ENCODE peak calls at places on chromosomes 11 and 22, in four cellular contexts. One of them, this sample, is unnamed.
A peak's percentile ranks its signal among the peaks of the same experiment; 100 is the strongest.

GRCh38 chr11:28701760-28702449 is 593.7 kb downstream of the METTL15 start:
- DNase-seq in HepG2: no peak
- DNase-seq in K562: no peak
- DNase-seq in H1: no peak
- DNase-seq in this sample: peak; percentile 85

GRCh38 chr11:69702769-69703510 is 882 bp downstream of the FGF19 start:
- DNase-seq in K562: no peak
- DNase-seq in H1: no peak
- DNase-seq in HepG2: no peak
- DNase-seq in this sample: no peak

GRCh38 chr22:30968015-30968923 is at the start of gene MORC2:
- DNase-seq in H1: no peak
- DNase-seq in K562: peak; percentile 85
- DNase-seq in HepG2: peak; percentile 58
- DNase-seq in this sample: peak; percentile 27

GRCh38 chr11:134145715-134146114 is 76.8 kb downstream of the JAM3 start:
- DNase-seq in K562: no peak
- DNase-seq in H1: no peak
- DNase-seq in HepG2: no peak
- DNase-seq in this sample: no peak

GRCh38 chr11:45473491-45473890 is 187.3 kb upstream of the SYT13 start:
- DNase-seq in HepG2: no peak
- DNase-seq in K562: no peak
- DNase-seq in H1: no peak
- DNase-seq in this sample: no peak

GRCh38 chr11:87290304-87290922 is 252.7 kb downstream of the TMEM135 start:
- DNase-seq in HepG2: peak; percentile 59
- DNase-seq in H1: no peak
- DNase-seq in K562: peak; percentile 72
- DNase-seq in this sample: peak; percentile 59

GRCh38 chr11:22346283-22346682 is 8.1 kb downstream of the SLC17A6 start:
- DNase-seq in H1: no peak
- DNase-seq in K562: no peak
- DNase-seq in HepG2: no peak
- DNase-seq in this sample: no peak

GRCh38 chr11:1762537-1763302 is 1.0 kb downstream of the CTSD start:
- DNase-seq in HepG2: peak; percentile 83
- DNase-seq in K562: peak; percentile 83
- DNase-seq in H1: no peak
- DNase-seq in this sample: peak; percentile 54

GRCh38 chr11:61602775-61603569 is 22.1 kb upstream of the SYT7 start:
- DNase-seq in HepG2: no peak
- DNase-seq in K562: peak; percentile 70
- DNase-seq in H1: no peak
- DNase-seq in this sample: no peak

GRCh38 chr11:114293201-114293711 is 2.9 kb upstream of the NNMT start:
- DNase-seq in K562: no peak
- DNase-seq in H1: no peak
- DNase-seq in HepG2: no peak
- DNase-seq in this sample: no peak

GRCh38 chr11:27464155-27464759 is 8.3 kb downstream of the LGR4 start:
- DNase-seq in HepG2: no peak
- DNase-seq in H1: no peak
- DNase-seq in K562: peak; percentile 13
- DNase-seq in this sample: no peak

GRCh38 chr11:75938543-75938942 is 123.5 kb downstream of the UVRAG start:
- DNase-seq in H1: no peak
- DNase-seq in K562: no peak
- DNase-seq in HepG2: no peak
- DNase-seq in this sample: no peak

GRCh38 chr11:62804310-62805043 is 763 bp downstream of the NXF1 start:
- DNase-seq in K562: peak; percentile 19
- DNase-seq in H1: no peak
- DNase-seq in HepG2: no peak
- DNase-seq in this sample: no peak

GRCh38 chr11:61869636-61870428 is 21.5 kb downstream of the FADS3 start:
- DNase-seq in K562: peak; percentile 94
- DNase-seq in H1: no peak
- DNase-seq in HepG2: no peak
- DNase-seq in this sample: no peak

GRCh38 chr22:27110985-27111451 is 453.6 kb downstream of the MIAT start:
- DNase-seq in H1: no peak
- DNase-seq in K562: no peak
- DNase-seq in HepG2: peak; percentile 49
- DNase-seq in this sample: peak; percentile 78

GRCh38 chr11:43852057-43852636 is 28.5 kb upstream of the ALKBH3 start:
- DNase-seq in HepG2: peak; percentile 48
- DNase-seq in H1: peak; percentile 34
- DNase-seq in K562: peak; percentile 76
- DNase-seq in this sample: peak; percentile 79

GRCh38 chr11:104907521-104908185 is 9.4 kb upstream of the CASP12 start:
- DNase-seq in K562: no peak
- DNase-seq in H1: no peak
- DNase-seq in HepG2: no peak
- DNase-seq in this sample: no peak

GRCh38 chr11:2797741-2798361 is 87.7 kb downstream of the CDKN1C start:
- DNase-seq in K562: no peak
- DNase-seq in H1: no peak
- DNase-seq in HepG2: no peak
- DNase-seq in this sample: no peak

GRCh38 chr11:73204711-73205121 is 13.4 kb upstream of the P2RY2 start:
- DNase-seq in K562: no peak
- DNase-seq in HepG2: no peak
- DNase-seq in H1: no peak
- DNase-seq in this sample: no peak

GRCh38 chr11:27469333-27469680 is 3.3 kb downstream of the LGR4 start:
- DNase-seq in HepG2: no peak
- DNase-seq in K562: no peak
- DNase-seq in H1: no peak
- DNase-seq in this sample: no peak

GRCh38 chr22:17366830-17367229 is 2.4 kb upstream of the CECR2 start:
- DNase-seq in K562: peak; percentile 62
- DNase-seq in HepG2: no peak
- DNase-seq in H1: no peak
- DNase-seq in this sample: peak; percentile 30
- TF ChIP-seq RNF2 in K562: no peak
- TF ChIP-seq RNF2 in HepG2: no peak
- TF ChIP-seq RNF2 in H1: no peak
- TF ChIP-seq RNF2 in this sample: no peak

GRCh38 chr11:117750357-117750756 is 46.7 kb downstream of the DSCAML1 start:
- DNase-seq in H1: no peak
- DNase-seq in K562: no peak
- DNase-seq in HepG2: no peak
- DNase-seq in this sample: no peak

GRCh38 chr11:117749541-117749910 is 47.5 kb downstream of the DSCAML1 start:
- DNase-seq in K562: no peak
- DNase-seq in H1: no peak
- DNase-seq in HepG2: no peak
- DNase-seq in this sample: no peak

GRCh38 chr11:117748771-117749540 is 48.1 kb downstream of the DSCAML1 start:
- DNase-seq in HepG2: peak; percentile 89
- DNase-seq in H1: no peak
- DNase-seq in K562: no peak
- DNase-seq in this sample: no peak

GRCh38 chr11:117752721-117753237 is 44.2 kb downstream of the DSCAML1 start:
- DNase-seq in K562: no peak
- DNase-seq in HepG2: no peak
- DNase-seq in H1: no peak
- DNase-seq in this sample: no peak

GRCh38 chr11:117750916-117751773 is 45.9 kb downstream of the DSCAML1 start:
- DNase-seq in H1: no peak
- DNase-seq in HepG2: no peak
- DNase-seq in K562: no peak
- DNase-seq in this sample: no peak
- TF ChIP-seq EP300 in H1: no peak
- TF ChIP-seq EP300 in HepG2: no peak
- TF ChIP-seq EP300 in K562: no peak
- TF ChIP-seq EP300 in this sample: no peak

DNA sequence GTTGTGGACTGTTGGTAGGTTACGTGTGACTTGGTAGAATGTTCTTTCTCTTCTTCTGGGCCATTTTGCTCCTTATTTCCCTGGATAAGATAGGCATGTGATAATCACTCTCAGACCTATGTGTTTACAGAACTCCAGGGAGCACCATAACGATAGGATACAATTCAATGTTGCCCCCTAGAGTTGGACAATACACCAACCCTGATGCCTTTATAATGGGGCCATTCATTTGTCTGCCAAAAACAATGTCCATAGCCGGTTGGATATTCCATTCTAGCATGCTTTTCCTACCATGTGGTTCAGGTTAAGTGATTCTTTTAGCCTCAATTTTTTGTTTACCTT is 60.5 kb downstream of the APIP start:
- DNase-seq in HepG2: no peak
- DNase-seq in H1: no peak
- DNase-seq in K562: peak; percentile 36
- DNase-seq in this sample: no peak
- TF ChIP-seq HDAC2 in HepG2: no peak
- TF ChIP-seq HDAC2 in H1: no peak
- TF ChIP-seq HDAC2 in K562: no peak
- TF ChIP-seq HDAC2 in this sample: no peak

GRCh38 chr11:119084663-119085522 is at the start of gene HMBS:
- DNase-seq in K562: peak; percentile 98
- DNase-seq in H1: peak; percentile 75
- DNase-seq in HepG2: peak; percentile 92
- DNase-seq in this sample: peak; percentile 92
- TF ChIP-seq RNF2 in K562: no peak
- TF ChIP-seq RNF2 in H1: no peak
- TF ChIP-seq RNF2 in HepG2: peak; percentile 33
- TF ChIP-seq RNF2 in this sample: no peak

GRCh38 chr22:19663821-19664325 is 50.4 kb upstream of the SEPTIN5 start:
- DNase-seq in K562: peak; percentile 65
- DNase-seq in HepG2: no peak
- DNase-seq in H1: no peak
- DNase-seq in this sample: no peak
- TF ChIP-seq EP300 in K562: no peak
- TF ChIP-seq EP300 in HepG2: no peak
- TF ChIP-seq EP300 in H1: no peak
- TF ChIP-seq EP300 in this sample: no peak

GRCh38 chr11:92685049-92685448 is 284.4 kb upstream of the MTNR1B start:
- DNase-seq in HepG2: no peak
- DNase-seq in K562: no peak
- DNase-seq in H1: no peak
- DNase-seq in this sample: no peak
- TF ChIP-seq HDAC2 in HepG2: no peak
- TF ChIP-seq HDAC2 in K562: no peak
- TF ChIP-seq HDAC2 in H1: no peak
- TF ChIP-seq HDAC2 in this sample: no peak

DNA sequence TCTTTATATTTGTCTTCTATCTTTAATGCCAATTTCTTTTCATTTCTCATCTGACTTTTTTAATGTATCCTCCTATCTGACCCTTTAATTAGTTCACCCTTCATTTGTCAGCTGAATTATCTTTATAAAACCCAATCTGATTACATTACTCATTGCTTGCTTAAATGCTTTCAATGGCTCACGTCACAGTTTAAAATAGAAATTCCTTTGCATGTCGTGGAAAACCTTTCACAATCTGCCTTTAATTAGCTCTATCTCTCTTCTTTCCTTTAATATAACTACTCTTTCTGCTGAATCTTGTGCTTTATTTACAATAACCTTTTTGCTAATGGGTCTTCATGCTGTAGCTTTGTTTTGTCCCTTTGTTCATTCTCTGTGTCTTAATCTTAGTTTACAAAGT is 125.7 kb downstream of the DYNC2H1 start:
- DNase-seq in K562: no peak
- DNase-seq in HepG2: no peak
- DNase-seq in H1: no peak
- DNase-seq in this sample: no peak
- TF ChIP-seq RNF2 in K562: no peak
- TF ChIP-seq RNF2 in HepG2: no peak
- TF ChIP-seq RNF2 in H1: no peak
- TF ChIP-seq RNF2 in this sample: no peak

DNA sequence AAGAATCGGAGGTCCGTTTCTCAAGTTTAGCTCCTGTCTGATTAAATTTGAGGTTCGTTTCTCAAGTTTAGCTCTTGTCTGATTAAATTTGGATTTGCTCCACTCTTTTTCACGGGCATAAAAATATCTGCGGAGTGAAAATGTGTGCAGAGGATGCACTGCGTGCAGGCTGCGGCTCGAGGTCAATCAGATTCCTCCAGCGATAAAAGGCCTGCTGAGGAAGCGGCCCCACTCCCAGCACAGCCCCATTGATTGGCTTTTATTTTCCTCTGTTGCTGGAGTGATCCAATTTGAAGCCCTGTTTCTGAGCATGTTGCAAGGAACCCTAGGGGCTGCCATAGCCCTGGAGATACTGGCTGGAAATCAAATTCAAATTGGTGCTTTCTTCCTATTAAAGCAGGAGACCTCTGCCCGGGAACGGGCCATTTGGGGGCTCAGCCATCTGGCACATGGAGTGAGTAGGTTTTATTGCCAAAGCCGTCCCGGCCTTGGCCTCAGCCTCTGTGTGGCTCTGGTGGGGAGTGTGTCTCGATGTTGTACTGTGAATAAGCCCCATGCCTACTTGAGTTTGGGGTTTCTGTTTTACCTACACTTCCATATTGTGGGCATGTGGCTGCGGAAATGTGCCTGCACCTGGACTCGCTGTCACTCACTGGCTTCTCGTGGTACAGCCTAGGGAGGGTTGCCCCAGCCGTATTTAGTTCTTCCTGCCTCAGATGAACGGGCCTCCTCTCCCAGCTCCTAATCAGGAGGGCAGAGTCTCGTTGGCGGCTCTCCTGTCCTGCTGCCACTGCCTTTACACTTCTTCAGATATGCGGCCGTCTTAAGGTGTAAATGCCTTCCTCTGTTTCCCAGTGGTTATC is 25.5 kb downstream of the PARVB start:
- DNase-seq in HepG2: no peak
- DNase-seq in K562: no peak
- DNase-seq in H1: no peak
- DNase-seq in this sample: no peak
- TF ChIP-seq EP300 in HepG2: no peak
- TF ChIP-seq EP300 in K562: no peak
- TF ChIP-seq EP300 in H1: no peak
- TF ChIP-seq EP300 in this sample: no peak

DNA sequence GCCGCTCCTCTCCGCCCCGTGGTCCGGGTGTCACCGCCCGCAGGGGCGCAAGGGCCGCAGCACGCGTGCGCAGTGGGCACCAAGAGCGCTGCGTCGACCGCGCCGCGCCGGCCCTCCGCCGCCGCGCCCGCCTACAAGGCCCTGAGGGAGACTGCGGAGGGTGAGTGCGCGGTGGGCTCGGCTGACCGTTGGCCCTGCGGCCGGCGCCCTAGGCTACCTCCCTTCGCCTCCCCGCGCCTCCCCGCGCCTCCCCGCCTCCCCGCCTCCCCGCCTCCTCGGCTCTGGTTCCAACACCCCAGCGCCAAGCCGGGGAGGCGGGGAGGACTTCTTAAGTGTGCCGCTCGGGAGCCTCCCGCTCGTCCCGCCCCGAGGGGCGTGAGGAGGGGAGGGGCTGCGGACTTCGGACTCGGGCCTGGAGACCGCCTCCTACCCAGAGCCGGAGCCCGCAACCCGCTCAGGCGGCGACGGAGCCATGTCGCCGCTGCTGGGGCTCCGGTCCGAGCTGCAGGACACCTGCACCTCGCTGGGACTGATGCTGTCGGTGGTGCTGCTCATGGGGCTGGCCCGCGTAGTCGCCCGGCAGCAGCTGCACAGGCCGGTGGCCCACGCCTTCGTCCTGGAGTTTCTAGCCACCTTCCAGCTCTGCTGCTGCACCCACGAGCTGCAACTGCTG is at the start of gene AQP11:
- DNase-seq in H1: peak; percentile 74
- DNase-seq in K562: peak; percentile 86
- DNase-seq in HepG2: peak; percentile 86
- DNase-seq in this sample: peak; percentile 83
- TF ChIP-seq HDAC2 in H1: no peak
- TF ChIP-seq HDAC2 in K562: no peak
- TF ChIP-seq HDAC2 in HepG2: no peak
- TF ChIP-seq HDAC2 in this sample: no peak

GRCh38 chr11:17014774-17015638 is 792 bp upstream of the PLEKHA7 start:
- DNase-seq in K562: peak; percentile 18
- DNase-seq in H1: no peak
- DNase-seq in HepG2: peak; percentile 65
- DNase-seq in this sample: peak; percentile 86
- TF ChIP-seq RNF2 in K562: no peak
- TF ChIP-seq RNF2 in H1: no peak
- TF ChIP-seq RNF2 in HepG2: no peak
- TF ChIP-seq RNF2 in this sample: no peak